ENCODE peak calls at places on chromosomes 11 and 22, in nine cellular contexts. L, T, I, N, C, X, Y, B and E are unnamed samples.

GRCh38 chr22:26891431-26891830 is 234.0 kb downstream of the MIAT start:
- DNase-seq in L (no peak), T (no peak), I (no peak), N (no peak), C (no peak), X (no peak), Y (no peak), B (no peak), E (no peak)

GRCh38 chr11:103031834-103032233 is 60.1 kb downstream of the DCUN1D5 start:
- DNase-seq in L (no peak), T (no peak), I (no peak), N (no peak), C (no peak), X (no peak), Y (no peak), B (no peak), E (no peak)

GRCh38 chr22:29661355-29661754 is 57.9 kb downstream of the NF2 start:
- DNase-seq in L (no peak), T (no peak), I (no peak), N (no peak), C (no peak), X (no peak), Y (no peak), B (no peak), E (no peak)

GRCh38 chr11:5968394-5968793 is at the start of gene OR56A5:
- DNase-seq in L (no peak), T (no peak), I (no peak), N (no peak), C (no peak), X (no peak), Y (no peak), B (no peak), E (no peak)

GRCh38 chr11:125263268-125263790 is 98.8 kb downstream of the PKNOX2 start:
- DNase-seq in L (peak), T (peak), I (peak), N (no peak), C (no peak), X (no peak), Y (no peak), B (no peak), E (no peak)

GRCh38 chr11:62124186-62125113 is 639 bp downstream of the INCENP start:
- DNase-seq in L (no peak), T (no peak), I (peak), N (no peak), C (peak), X (peak), Y (no peak), B (peak), E (no peak)

GRCh38 chr11:76810151-76810853 is 27.1 kb downstream of the TSKU start:
- DNase-seq in L (no peak), T (peak), I (no peak), N (no peak), C (peak), X (peak), Y (no peak), B (peak), E (no peak)

GRCh38 chr11:66317322-66317765 is 500 bp upstream of the CD248 start:
- DNase-seq in L (no peak), T (no peak), I (no peak), N (peak), C (no peak), X (peak), Y (no peak), B (no peak), E (no peak)

GRCh38 chr11:63839508-63840355 is 822 bp downstream of the MARK2 start:
- DNase-seq in L (no peak), T (no peak), I (no peak), N (no peak), C (peak), X (peak), Y (no peak), B (peak), E (no peak)

GRCh38 chr11:27255447-27255828 is 107.6 kb downstream of the CCDC34 start:
- DNase-seq in L (no peak), T (no peak), I (no peak), N (no peak), C (no peak), X (no peak), Y (no peak), B (no peak), E (no peak)

GRCh38 chr11:71962428-71963038 is 33.7 kb downstream of the RNF121 start:
- DNase-seq in L (no peak), T (no peak), I (no peak), N (no peak), C (peak), X (no peak), Y (no peak), B (no peak), E (no peak)

GRCh38 chr11:134761926-134762247 is 349.8 kb upstream of the B3GAT1 start:
- DNase-seq in L (no peak), T (no peak), I (no peak), N (no peak), C (no peak), X (no peak), Y (no peak), B (no peak), E (no peak)

GRCh38 chr11:125289419-125290088 is 125.0 kb downstream of the PKNOX2 start:
- DNase-seq in L (no peak), T (no peak), I (no peak), N (no peak), C (no peak), X (no peak), Y (no peak), B (no peak), E (no peak)

GRCh38 chr22:29780781-29781676 is 13.9 kb downstream of the UQCR10 start:
- DNase-seq in L (no peak), T (no peak), I (no peak), N (no peak), C (peak), X (no peak), Y (no peak), B (peak), E (no peak)